ENCODE peak calls at places on chromosomes 2 and 18, in four cellular contexts. D, B, W and N are unnamed samples.

GRCh38 chr18:34550902-34551301 is 159.2 kb upstream of the DTNA start:
- DNase-seq in D (no peak), B (no peak), W (no peak), N (no peak)

GRCh38 chr2:162197095-162197825 is 45.2 kb upstream of the GCG start:
- DNase-seq in D (no peak), B (no peak), W (no peak), N (no peak)

GRCh38 chr2:25338401-25338800 is 3.3 kb downstream of the DNMT3A start:
- DNase-seq in D (no peak), B (no peak), W (no peak), N (no peak)

GRCh38 chr2:219090900-219091299 is 30.2 kb upstream of the IHH start:
- DNase-seq in D (no peak), B (no peak), W (no peak), N (no peak)

GRCh38 chr2:233847248-233847898 is 7.0 kb downstream of the HJURP start:
- DNase-seq in D (no peak), B (no peak), W (no peak), N (no peak)

GRCh38 chr2:204670756-204671155 is 125.5 kb downstream of the PARD3B start:
- DNase-seq in D (no peak), B (no peak), W (no peak), N (no peak)

GRCh38 chr2:60926751-60927568 is 45.6 kb downstream of the REL start:
- DNase-seq in D (no peak), B (peak), W (no peak), N (no peak)

GRCh38 chr18:36099311-36099710 is 29.8 kb downstream of the SLC39A6 start:
- DNase-seq in D (no peak), B (no peak), W (no peak), N (no peak)

GRCh38 chr18:8785855-8786765 is 80.8 kb downstream of the MTCL1 start:
- DNase-seq in D (no peak), B (no peak), W (no peak), N (no peak)

GRCh38 chr2:129585760-129586159 is 393.7 kb upstream of the RAB6C start:
- DNase-seq in D (no peak), B (peak), W (no peak), N (no peak)

GRCh38 chr2:97911210-97911921 is 84.4 kb downstream of the TMEM131 start:
- DNase-seq in D (no peak), B (peak), W (no peak), N (no peak)

GRCh38 chr2:113876503-113877387 is 13.1 kb upstream of the ACTR3 start:
- DNase-seq in D (no peak), B (no peak), W (peak), N (peak)

GRCh38 chr18:6521804-6522418 is 107.2 kb upstream of the L3MBTL4 start:
- DNase-seq in D (peak), B (peak), W (no peak), N (no peak)

GRCh38 chr2:44951714-44952113 is 10.2 kb downstream of the SIX3 start:
- DNase-seq in D (no peak), B (peak), W (no peak), N (no peak)

GRCh38 chr2:20049631-20050030 is 1.8 kb downstream of the LAPTM4A start:
- DNase-seq in D (peak), B (peak), W (no peak), N (no peak)

GRCh38 chr2:85605406-85606115 is 3.1 kb upstream of the TMEM150A start:
- DNase-seq in D (no peak), B (no peak), W (no peak), N (no peak)

GRCh38 chr2:182435754-182436153 is 8.9 kb upstream of the PDE1A start:
- DNase-seq in D (no peak), B (no peak), W (no peak), N (no peak)

GRCh38 chr2:120418174-120418787 is 72.3 kb downstream of the INHBB start:
- DNase-seq in D (no peak), B (no peak), W (peak), N (no peak)

GRCh38 chr18:36454258-36454657 is 156.7 kb downstream of the FHOD3 start:
- DNase-seq in D (no peak), B (no peak), W (no peak), N (no peak)

GRCh38 chr2:46096272-46096671 is 200.9 kb upstream of the EPAS1 start:
- DNase-seq in D (no peak), B (no peak), W (no peak), N (no peak)

GRCh38 chr2:95278051-95278471 is 3.8 kb downstream of the PROM2 start:
- DNase-seq in D (no peak), B (no peak), W (no peak), N (no peak)

GRCh38 chr2:165899311-165899710 is 54.3 kb downstream of the TTC21B start:
- DNase-seq in D (no peak), B (no peak), W (no peak), N (no peak)

GRCh38 chr2:128552141-128552805 is 233.6 kb upstream of the HS6ST1 start:
- DNase-seq in D (no peak), B (no peak), W (peak), N (no peak)

GRCh38 chr2:144798019-144798418 is 278.1 kb upstream of the ZEB2 start:
- DNase-seq in D (no peak), B (no peak), W (no peak), N (no peak)

GRCh38 chr18:76518543-76519155 is 23.6 kb upstream of the ZNF516 start:
- DNase-seq in D (peak), B (no peak), W (no peak), N (no peak)

GRCh38 chr18:27263369-27263768 is 78.3 kb upstream of the CHST9 start:
- DNase-seq in D (no peak), B (no peak), W (no peak), N (no peak)

GRCh38 chr18:31077883-31078282 is 24.3 kb downstream of the DSC2 start:
- DNase-seq in D (no peak), B (peak), W (no peak), N (no peak)